ENCODE peak calls at places on chromosomes 11 and 22, in seven cellular contexts. Y is tibial nerve, K is breast epithelium, C is IMR-90, E is PC-3, S is kidney, R is left lung. F is an unnamed sample. For H3K4me1, the result is how much of the 10 kb centered on the place peaks cover.

GRCh38 chr11:89583580-89583979 is 92.4 kb upstream of the NOX4 start:
- DNase-seq in Y (no peak), K (no peak), C (no peak), E (no peak), S (no peak), R (no peak), F (no peak)

GRCh38 chr11:34679681-34680080 is 58.8 kb downstream of the EHF start:
- DNase-seq in Y (no peak), K (no peak), C (no peak), E (no peak), S (no peak), R (no peak), F (no peak)

GRCh38 chr22:43331064-43331435 is 12.1 kb downstream of the SCUBE1 start:
- DNase-seq in Y (no peak), K (no peak), C (no peak), E (no peak), S (no peak), R (no peak), F (no peak)

GRCh38 chr22:45804986-45805325 is 133.3 kb downstream of the ATXN10 start:
- DNase-seq in Y (no peak), K (no peak), C (peak), E (peak), S (no peak), R (no peak), F (peak)

GRCh38 chr11:60987577-60988277 is 16.2 kb downstream of the CD6 start:
- DNase-seq in Y (no peak), K (no peak), C (no peak), E (no peak), S (no peak), R (no peak), F (no peak)

GRCh38 chr22:23401111-23401909 is 178.8 kb downstream of the IGLL1 start:
- DNase-seq in Y (no peak), K (peak), C (peak), E (no peak), S (peak), R (peak), F (peak)

GRCh38 chr11:69914286-69915150 is 95.3 kb upstream of the FGF3 start:
- DNase-seq in Y (no peak), K (peak), C (no peak), E (peak), S (peak), R (peak), F (peak)

GRCh38 chr22:20943104-20943933 is 23.7 kb upstream of the AIFM3 start:
- DNase-seq in Y (no peak), K (no peak), C (no peak), E (no peak), S (no peak), R (no peak), F (no peak)

GRCh38 chr11:83549984-83550667 is 264.0 kb upstream of the CCDC90B start:
- DNase-seq in Y (no peak), K (no peak), C (no peak), E (no peak), S (no peak), R (no peak), F (no peak)

GRCh38 chr11:32792948-32793475 is 1.4 kb downstream of the CCDC73 start:
- DNase-seq in Y (peak), K (peak), C (peak), E (peak), S (no peak), R (no peak), F (no peak)

GRCh38 chr22:43955040-43955882 is at the start of gene SAMM50:
- DNase-seq in Y (peak), K (peak), C (peak), E (peak), S (peak), R (peak), F (peak)

GRCh38 chr11:63847363-63847762 is 8.5 kb downstream of the MARK2 start:
- DNase-seq in Y (no peak), K (no peak), C (no peak), E (peak), S (no peak), R (no peak), F (no peak)

GRCh38 chr22:28032896-28033295 is 113.8 kb upstream of the PITPNB start:
- DNase-seq in Y (no peak), K (no peak), C (no peak), E (no peak), S (no peak), R (no peak), F (no peak)

GRCh38 chr11:12430912-12431311 is 53.5 kb downstream of the PARVA start:
- DNase-seq in Y (peak), K (no peak), C (peak), E (peak), S (no peak), R (no peak), F (peak)

GRCh38 chr11:69691449-69691848 is 12.4 kb downstream of the FGF19 start:
- DNase-seq in Y (no peak), K (no peak), C (peak), E (no peak), S (no peak), R (no peak), F (peak)

GRCh38 chr11:48210052-48210451 is 6.6 kb upstream of the OR4B1 start:
- DNase-seq in Y (no peak), K (no peak), C (peak), E (peak), S (no peak), R (no peak), F (no peak)

GRCh38 chr11:77558380-77558779 is 31.4 kb upstream of the AQP11 start:
- DNase-seq in Y (no peak), K (no peak), C (no peak), E (no peak), S (no peak), R (no peak), F (no peak)

GRCh38 chr11:103872748-103873147 is 163.7 kb upstream of the DDI1 start:
- DNase-seq in Y (no peak), K (no peak), C (no peak), E (peak), S (no peak), R (no peak), F (no peak)

GRCh38 chr11:106853850-106854401 is 164.3 kb downstream of the GUCY1A2 start:
- DNase-seq in Y (no peak), K (no peak), C (no peak), E (no peak), S (peak), R (peak), F (no peak)

GRCh38 chr11:65639623-65640482 is 2.0 kb downstream of the SIPA1 start:
- DNase-seq in Y (no peak), K (no peak), C (no peak), E (no peak), S (peak), R (peak), F (no peak)
- H3K4me1 ChIP-seq in Y (under half), K (under half), C (under half), E (under half), S (under half), R (half or more), F (under half)

GRCh38 chr22:41951898-41952474 is at the start of gene SMIM45:
- DNase-seq in Y (no peak), K (no peak), C (no peak), E (no peak), S (no peak), R (no peak), F (no peak)
- TF ChIP-seq CTCF in Y (no peak), K (no peak), C (no peak), E (no peak), S (no peak), R (no peak), F (no peak)

GRCh38 chr11:130096042-130096441 is 26.3 kb downstream of the APLP2 start:
- DNase-seq in Y (no peak), K (no peak), C (no peak), E (no peak), S (no peak), R (no peak), F (no peak)

GRCh38 chr11:130094614-130095013 is 24.9 kb downstream of the APLP2 start:
- DNase-seq in Y (no peak), K (no peak), C (no peak), E (no peak), S (no peak), R (no peak), F (no peak)

GRCh38 chr11:130096823-130097222 is 27.1 kb downstream of the APLP2 start:
- DNase-seq in Y (no peak), K (no peak), C (no peak), E (no peak), S (no peak), R (no peak), F (no peak)

GRCh38 chr11:130097285-130097684 is 27.6 kb downstream of the APLP2 start:
- DNase-seq in Y (no peak), K (no peak), C (no peak), E (no peak), S (no peak), R (no peak), F (no peak)

DNA sequence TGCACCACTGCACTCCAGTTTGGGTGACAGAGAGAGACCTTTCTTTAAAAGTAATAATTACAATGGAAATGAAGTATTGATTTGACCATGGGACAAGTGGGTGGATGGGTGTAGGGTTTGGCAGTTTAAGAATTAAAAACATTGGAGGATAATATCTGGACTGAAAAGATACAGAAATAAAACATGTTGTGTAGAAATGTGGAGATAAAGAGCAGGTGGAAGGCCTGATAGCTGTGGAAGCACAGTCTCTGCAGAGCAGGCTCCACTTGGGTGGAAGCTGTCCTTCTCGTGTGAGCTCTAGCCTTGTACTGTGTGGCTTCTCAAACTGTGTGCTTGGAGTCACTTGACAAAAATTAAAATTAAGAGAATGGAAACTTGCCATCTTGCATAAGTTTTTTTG is 25.6 kb downstream of the APLP2 start:
- DNase-seq in Y (no peak), K (no peak), C (no peak), E (no peak), S (no peak), R (no peak), F (no peak)
- H3K27ac ChIP-seq in Y (no peak), K (no peak), C (no peak), E (no peak), S (no peak), R (no peak), F (no peak)

GRCh38 chr11:1298695-1299492 is 10.5 kb downstream of the TOLLIP start:
- DNase-seq in Y (peak), K (peak), C (peak), E (peak), S (peak), R (peak), F (peak)

GRCh38 chr11:1299621-1300020 is 9.8 kb downstream of the TOLLIP start:
- DNase-seq in Y (no peak), K (peak), C (no peak), E (no peak), S (peak), R (peak), F (no peak)

GRCh38 chr11:1297011-1297575 is 12.3 kb downstream of the TOLLIP start:
- DNase-seq in Y (no peak), K (peak), C (no peak), E (no peak), S (peak), R (peak), F (no peak)

GRCh38 chr11:1296287-1296686 is 13.1 kb downstream of the TOLLIP start:
- DNase-seq in Y (no peak), K (no peak), C (no peak), E (no peak), S (peak), R (no peak), F (no peak)

GRCh38 chr11:1297576-1298473 is 11.6 kb downstream of the TOLLIP start:
- DNase-seq in Y (no peak), K (peak), C (no peak), E (no peak), S (peak), R (peak), F (no peak)
- H3K4me1 ChIP-seq in Y (under half), K (under half), C (under half), E (under half), S (under half), R (under half), F (under half)

GRCh38 chr22:37020192-37020479 is 594 bp downstream of the MPST start:
- DNase-seq in Y (peak), K (no peak), C (peak), E (peak), S (no peak), R (no peak), F (no peak)

GRCh38 chr22:37018086-37018814 is 997 bp downstream of the TST start:
- DNase-seq in Y (no peak), K (no peak), C (no peak), E (no peak), S (peak), R (no peak), F (no peak)

GRCh38 chr22:37021041-37021440 is 1.5 kb downstream of the MPST start:
- DNase-seq in Y (no peak), K (no peak), C (no peak), E (no peak), S (no peak), R (no peak), F (no peak)

GRCh38 chr22:37018815-37019308 is 385 bp downstream of the TST start:
- DNase-seq in Y (peak), K (no peak), C (peak), E (peak), S (peak), R (peak), F (no peak)

DNA sequence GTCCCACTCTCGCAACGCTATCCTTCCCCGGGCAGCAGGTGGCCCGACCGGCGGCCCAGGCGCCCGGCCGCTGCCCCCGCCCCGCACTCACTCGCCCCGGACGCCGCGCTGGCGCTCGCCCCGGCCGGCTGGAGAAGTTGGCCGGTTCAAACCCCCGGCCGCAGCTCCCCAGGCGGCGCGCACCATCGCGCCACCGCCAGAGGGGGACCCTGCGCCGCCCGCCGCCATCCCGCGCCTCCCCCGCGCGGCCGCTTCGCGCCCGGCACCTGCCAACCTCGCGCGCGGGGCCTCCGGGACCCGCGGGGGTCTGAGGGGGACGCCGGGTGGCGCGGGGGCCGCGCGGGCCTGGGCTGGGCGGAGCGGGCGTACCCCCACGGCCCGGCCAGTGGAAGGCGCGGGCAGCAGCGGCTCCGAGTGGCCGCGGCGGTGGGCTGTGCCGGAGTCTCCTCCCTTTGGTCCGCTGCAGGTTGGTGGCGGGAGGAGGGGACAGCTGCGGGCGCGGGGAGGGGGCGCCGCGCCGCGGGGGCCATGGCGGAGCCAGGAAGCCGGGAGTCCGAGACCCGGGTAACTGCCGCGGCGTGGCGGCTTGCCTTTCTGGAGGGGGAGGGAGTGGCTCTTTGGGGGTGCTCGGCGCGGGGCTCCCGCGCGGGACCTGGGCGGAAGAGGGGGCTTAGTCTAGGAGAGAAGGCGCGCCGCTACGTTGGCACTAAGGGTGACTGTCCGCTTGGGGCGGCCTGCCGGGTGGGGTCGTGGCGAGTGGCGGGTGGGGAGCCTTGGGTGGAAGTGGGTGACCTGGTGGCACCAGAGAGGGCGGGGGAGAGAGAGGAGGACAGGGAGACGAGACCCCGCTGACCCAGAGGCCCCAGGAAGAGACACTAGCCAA is at the start of the genes MPST and TST:
- DNase-seq in Y (peak), K (no peak), C (peak), E (peak), S (peak), R (peak), F (no peak)
- TF ChIP-seq CTCF in Y (peak), K (no peak), C (peak), E (no peak), S (peak), R (peak), F (no peak)

GRCh38 chr22:49215840-49216239 is 611.8 kb downstream of the BRD1 start:
- DNase-seq in Y (no peak), K (peak), C (no peak), E (no peak), S (no peak), R (no peak), F (no peak)
- H3K27ac ChIP-seq in Y (no peak), K (no peak), C (no peak), E (no peak), S (no peak), R (no peak), F (no peak)

DNA sequence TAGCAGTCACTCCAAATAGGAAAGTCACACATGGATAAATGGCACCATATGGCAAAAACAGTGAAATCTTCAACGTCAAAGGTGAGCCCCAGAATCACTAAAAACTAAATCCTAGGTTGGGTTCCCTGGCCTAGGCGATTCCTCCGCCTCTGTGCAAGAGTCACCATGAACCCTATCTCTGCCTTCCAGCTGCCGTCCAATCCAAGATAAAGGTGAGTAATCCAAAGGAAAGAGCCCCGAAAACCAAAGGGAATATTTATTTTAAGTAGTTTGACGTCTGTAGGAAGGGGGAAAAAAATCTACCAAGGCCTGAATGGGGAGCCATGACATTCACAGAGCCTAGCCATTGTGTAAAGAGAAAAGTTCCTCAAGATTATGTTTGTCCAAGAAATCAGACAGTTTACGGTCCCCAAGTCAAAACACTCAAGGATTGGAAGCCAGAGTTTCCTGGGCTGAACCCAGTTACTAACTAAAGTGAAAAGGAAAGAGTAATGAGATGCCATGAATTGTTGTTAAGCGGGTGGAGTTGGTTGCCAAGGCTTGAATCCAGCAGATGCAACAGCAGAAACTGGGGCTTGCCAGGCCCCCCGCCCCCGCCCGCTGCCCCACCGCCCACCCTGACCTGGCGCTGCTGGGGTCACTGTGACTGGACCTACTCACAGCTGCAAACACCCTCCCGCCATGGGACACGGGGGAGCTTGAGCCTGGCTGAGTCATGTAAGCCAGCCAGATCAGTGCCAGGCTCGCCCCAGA is 39.7 kb upstream of the ETS1 start:
- DNase-seq in Y (no peak), K (no peak), C (no peak), E (no peak), S (no peak), R (no peak), F (no peak)
- H3K4me1 ChIP-seq in Y (under half), K (under half), C (under half), E (under half), S (under half), R (half or more), F (under half)

DNA sequence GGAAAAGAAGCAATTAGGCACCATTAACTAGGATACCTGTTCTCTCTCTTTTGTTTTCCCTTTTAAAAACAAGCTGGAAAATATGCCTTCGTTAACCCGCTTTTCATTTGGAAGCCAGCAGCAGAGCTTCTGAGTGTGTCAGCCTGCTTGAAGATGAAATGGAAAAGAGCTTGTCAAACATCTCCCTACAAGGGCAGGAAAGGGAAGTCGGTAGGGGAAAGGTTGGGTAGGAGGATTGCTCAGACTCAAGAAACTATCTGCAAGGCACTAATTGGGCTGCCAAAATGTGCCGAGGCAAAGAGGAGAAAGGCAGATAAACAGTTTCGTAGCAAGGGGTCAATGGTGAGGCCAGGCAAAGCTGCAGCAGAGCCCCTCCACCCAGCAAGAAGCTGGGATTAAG is 592.4 kb upstream of the CADM1 start:
- DNase-seq in Y (no peak), K (no peak), C (no peak), E (no peak), S (no peak), R (no peak), F (no peak)
- TF ChIP-seq CTCF in Y (no peak), K (no peak), C (no peak), E (no peak), S (no peak), R (no peak), F (no peak)

DNA sequence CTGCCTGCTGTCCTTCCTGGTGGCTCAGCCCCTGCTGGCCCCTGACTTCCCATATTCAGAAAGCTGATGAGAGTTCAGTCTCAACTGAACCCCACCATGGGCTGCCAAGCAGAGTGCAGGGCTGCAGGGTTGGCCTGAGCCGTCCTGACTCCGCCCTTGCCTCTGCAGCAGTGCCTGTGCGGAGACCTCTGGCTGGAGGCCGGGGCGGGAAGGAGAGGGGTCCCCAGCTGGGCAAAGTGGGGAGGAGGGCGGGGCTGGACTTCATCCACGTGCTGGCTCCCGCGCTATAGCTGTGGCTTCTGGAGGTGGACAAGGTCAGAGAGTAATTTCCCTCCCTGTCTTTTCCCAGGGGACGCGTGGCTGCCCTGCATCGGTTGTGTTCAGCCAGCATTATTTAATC is 13.6 kb downstream of the GLB1L3 start:
- DNase-seq in Y (no peak), K (no peak), C (no peak), E (no peak), S (no peak), R (no peak), F (no peak)
- H3K27ac ChIP-seq in Y (no peak), K (no peak), C (no peak), E (no peak), S (no peak), R (no peak), F (no peak)

DNA sequence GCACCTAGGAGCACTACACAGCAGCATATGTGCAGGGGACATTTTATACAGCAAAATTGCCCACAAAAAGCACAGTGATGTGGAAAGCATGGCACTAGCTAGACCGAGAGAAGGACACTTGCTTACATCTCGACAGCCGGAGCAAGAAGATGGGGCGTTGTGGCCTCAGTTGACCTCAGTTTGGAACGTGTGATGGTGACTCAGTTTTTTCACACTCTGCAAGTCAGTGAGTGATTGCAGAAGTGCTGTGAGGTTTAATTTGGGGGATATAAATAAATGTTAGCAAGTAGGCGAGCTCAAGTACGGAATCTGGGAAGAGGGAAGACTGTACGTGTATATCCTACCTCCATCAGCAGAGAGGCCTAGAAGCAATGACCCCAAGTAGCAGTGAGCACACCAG is 23.3 kb downstream of the LRP5 start:
- DNase-seq in Y (no peak), K (no peak), C (no peak), E (no peak), S (no peak), R (no peak), F (no peak)
- H3K4me1 ChIP-seq in Y (under half), K (under half), C (under half), E (under half), S (under half), R (half or more), F (under half)

F was measured in foreskin keratinocyte.